ENCODE peak calls at places on chromosomes 7 and 10, in four cellular contexts. T, E, K and V are unnamed samples.

GRCh38 chr10:93437000-93437945 is 44.9 kb downstream of the MYOF start:
- DNase-seq in T (peak; percentile 68), E (no peak), K (peak; percentile 71), V (peak; percentile 96)

GRCh38 chr10:59395984-59396383 is 33.6 kb upstream of the FAM13C start:
- DNase-seq in T (no peak), E (no peak), K (peak; percentile 68), V (no peak)

GRCh38 chr7:2204446-2204845 is 28.3 kb downstream of the MAD1L1 start:
- DNase-seq in T (no peak), E (no peak), K (no peak), V (no peak)

GRCh38 chr10:7475954-7476353 is 65.1 kb upstream of the SFMBT2 start:
- DNase-seq in T (no peak), E (no peak), K (no peak), V (no peak)

GRCh38 chr10:89466599-89467035 is 52.2 kb downstream of the IFIT5 start:
- DNase-seq in T (no peak), E (no peak), K (peak; percentile 18), V (no peak)

GRCh38 chr10:115988380-115988779 is 284.6 kb downstream of the GFRA1 start:
- DNase-seq in T (no peak), E (no peak), K (no peak), V (no peak)

GRCh38 chr10:29714096-29714874 is 79.5 kb upstream of the SVIL start:
- DNase-seq in T (no peak), E (no peak), K (no peak), V (peak; percentile 63)

GRCh38 chr7:47288060-47288459 is 293.9 kb downstream of the TNS3 start:
- DNase-seq in T (no peak), E (no peak), K (no peak), V (no peak)

GRCh38 chr10:75209325-75210192 is 1.0 kb upstream of the VDAC2 start:
- DNase-seq in T (no peak), E (peak; percentile 77), K (no peak), V (no peak)

GRCh38 chr10:59181668-59182067 is 5.2 kb downstream of the PHYHIPL start:
- DNase-seq in T (no peak), E (peak; percentile 14), K (peak; percentile 88), V (peak; percentile 83)

GRCh38 chr7:148982596-148983219 is 45.6 kb downstream of the PDIA4 start:
- DNase-seq in T (no peak), E (peak; percentile 23), K (no peak), V (peak; percentile 44)

GRCh38 chr7:64908358-64908757 is 5.3 kb downstream of the ZNF273 start:
- DNase-seq in T (no peak), E (no peak), K (no peak), V (no peak)

GRCh38 chr7:138891446-138891810 is 89.8 kb downstream of the KIAA1549 start:
- DNase-seq in T (no peak), E (no peak), K (no peak), V (no peak)

GRCh38 chr10:119024882-119025281 is 4.6 kb upstream of the NANOS1 start:
- DNase-seq in T (peak; percentile 34), E (no peak), K (no peak), V (no peak)

GRCh38 chr10:72564596-72564995 is 61.3 kb downstream of the MICU1 start:
- DNase-seq in T (no peak), E (no peak), K (no peak), V (peak; percentile 15)

GRCh38 chr10:71616817-71617654 is 102.5 kb downstream of the C10orf105 start:
- DNase-seq in T (no peak), E (no peak), K (no peak), V (no peak)

GRCh38 chr10:58023341-58024073 is 244.2 kb downstream of the IPMK start:
- DNase-seq in T (no peak), E (no peak), K (peak; percentile 31), V (peak; percentile 83)

GRCh38 chr7:46360811-46361210 is 439.7 kb upstream of the IGFBP3 start:
- DNase-seq in T (no peak), E (no peak), K (no peak), V (no peak)

GRCh38 chr7:105035349-105035748 is 21.3 kb downstream of the KMT2E start:
- DNase-seq in T (no peak), E (no peak), K (no peak), V (no peak)

GRCh38 chr10:61943699-61944444 is 42.4 kb downstream of the ARID5B start:
- DNase-seq in T (no peak), E (no peak), K (no peak), V (no peak)

GRCh38 chr7:96075510-96076349 is 246.2 kb downstream of the SLC25A13 start:
- DNase-seq in T (peak; percentile 71), E (peak; percentile 68), K (peak; percentile 55), V (peak; percentile 74)

GRCh38 chr7:113100091-113100723 is 13.6 kb upstream of the GPR85 start:
- DNase-seq in T (no peak), E (no peak), K (no peak), V (no peak)

GRCh38 chr10:58152698-58153263 is 114.9 kb downstream of the IPMK start:
- DNase-seq in T (peak; percentile 77), E (peak; percentile 41), K (peak; percentile 51), V (no peak)

GRCh38 chr10:26486304-26486703 is 48.2 kb downstream of the APBB1IP start:
- DNase-seq in T (no peak), E (no peak), K (no peak), V (peak; percentile 88)

GRCh38 chr7:56639173-56639746 is 493.0 kb downstream of the ZNF479 start:
- DNase-seq in T (no peak), E (no peak), K (no peak), V (no peak)

GRCh38 chr7:134315679-134316538 is 821 bp downstream of the SLC35B4 start:
- DNase-seq in T (no peak), E (peak; percentile 22), K (no peak), V (peak; percentile 42)

GRCh38 chr10:128078136-128078969 is 47.9 kb downstream of the MKI67 start:
- DNase-seq in T (peak; percentile 88), E (peak; percentile 50), K (peak; percentile 28), V (peak; percentile 46)

GRCh38 chr10:102341038-102341688 is 54.3 kb upstream of the NFKB2 start:
- DNase-seq in T (no peak), E (no peak), K (no peak), V (no peak)

GRCh38 chr10:23024002-23024401 is 71.4 kb upstream of the MSRB2 start:
- DNase-seq in T (no peak), E (no peak), K (no peak), V (no peak)

GRCh38 chr10:6757119-6757518 is 177.0 kb upstream of the PRKCQ start:
- DNase-seq in T (no peak), E (no peak), K (no peak), V (no peak)

GRCh38 chr7:117993377-117994003 is 120.2 kb upstream of the CTTNBP2 start:
- DNase-seq in T (peak; percentile 72), E (peak; percentile 61), K (peak; percentile 18), V (peak; percentile 64)

GRCh38 chr7:55556031-55556430 is 16.3 kb downstream of the VOPP1 start:
- DNase-seq in T (no peak), E (no peak), K (no peak), V (no peak)

GRCh38 chr7:37031571-37032257 is 307.4 kb upstream of the AOAH start:
- DNase-seq in T (no peak), E (peak; percentile 37), K (peak; percentile 97), V (peak; percentile 98)

GRCh38 chr10:117666131-117666530 is 123.6 kb downstream of the EMX2 start:
- DNase-seq in T (peak; percentile 26), E (no peak), K (no peak), V (no peak)

GRCh38 chr7:83449781-83450180 is 199.2 kb downstream of the SEMA3E start:
- DNase-seq in T (no peak), E (no peak), K (no peak), V (no peak)

GRCh38 chr7:19079066-19079465 is 38.4 kb downstream of the TWIST1 start:
- DNase-seq in T (no peak), E (no peak), K (no peak), V (no peak)

GRCh38 chr7:13115157-13115772 is 427.8 kb downstream of the ARL4A start:
- DNase-seq in T (no peak), E (no peak), K (no peak), V (peak; percentile 10)
- TF ChIP-seq CTCF in T (no peak), E (no peak), K (peak; percentile 27), V (peak; percentile 17)

GRCh38 chr10:97138777-97139317 is 46.9 kb downstream of the SLIT1 start:
- DNase-seq in T (no peak), E (no peak), K (no peak), V (no peak)
- TF ChIP-seq PHF8 in T (no peak), E (no peak), K (no peak), V (no peak)

GRCh38 chr10:85900060-85900459 is 466.5 kb downstream of the GRID1 start:
- DNase-seq in T (no peak), E (no peak), K (no peak), V (no peak)
- TF ChIP-seq RAD21 in T (no peak), E (no peak), K (no peak), V (no peak)

GRCh38 chr7:157000047-157000726 is 10.3 kb downstream of the MNX1 start:
- DNase-seq in T (peak; percentile 66), E (peak; percentile 76), K (no peak), V (no peak)
- TF ChIP-seq CTCF in T (no peak), E (no peak), K (no peak), V (no peak)